ENCODE peak calls at places on chromosomes 16 and 17, in four cellular contexts. I is CD8-positive, alpha-beta memory T cell; U is iris pigment epithelial cell; G is stimulated activated CD8-positive, alpha-beta memory T cell treated with anti-CD3 and anti-CD28 coated beads, Interleukin-12 subunit alpha, Interleukin-12 subunit beta, amount 100 ng/mL, for 4 hours. C is an unnamed sample.

GRCh38 chr16:50427107-50427506 is 58.3 kb upstream of the BRD7 start:
- DNase-seq in I (no peak), U (no peak), G (no peak), C (no peak)

GRCh38 chr17:50267074-50267841 is 7.0 kb upstream of the TMEM92 start:
- DNase-seq in I (no peak), U (no peak), G (no peak), C (no peak)

GRCh38 chr17:62644487-62645173 is 17.2 kb downstream of the MRC2 start:
- DNase-seq in I (no peak), U (no peak), G (no peak), C (no peak)

GRCh38 chr17:4591529-4591928 is 7.2 kb downstream of the SMTNL2 start:
- DNase-seq in I (no peak), U (peak; percentile 48), G (no peak), C (no peak)

GRCh38 chr16:49875812-49876715 is 20.2 kb upstream of the ZNF423 start:
- DNase-seq in I (no peak), U (no peak), G (no peak), C (no peak)

GRCh38 chr17:18033442-18034099 is 5.4 kb downstream of the ATPAF2 start:
- DNase-seq in I (peak; percentile 63), U (peak; percentile 86), G (no peak), C (peak; percentile 74)

GRCh38 chr17:64938925-64939474 is 19.7 kb upstream of the LRRC37A3 start:
- DNase-seq in I (no peak), U (peak; percentile 44), G (peak; percentile 20), C (no peak)

GRCh38 chr16:81657731-81658130 is 121.4 kb upstream of the PLCG2 start:
- DNase-seq in I (no peak), U (no peak), G (no peak), C (no peak)

GRCh38 chr16:56855201-56855600 is 9.8 kb upstream of the SLC12A3 start:
- DNase-seq in I (no peak), U (no peak), G (no peak), C (no peak)

GRCh38 chr16:57555831-57556230 is 13.4 kb downstream of the ADGRG5 start:
- DNase-seq in I (no peak), U (no peak), G (no peak), C (no peak)

GRCh38 chr17:7703584-7704574 is 1.1 kb upstream of the EFNB3 start:
- DNase-seq in I (no peak), U (peak; percentile 63), G (no peak), C (peak; percentile 55)

GRCh38 chr17:81666092-81666341 is 388 bp downstream of the OXLD1 start:
- DNase-seq in I (no peak), U (peak; percentile 37), G (no peak), C (no peak)

GRCh38 chr17:82402865-82403264 is 15.3 kb upstream of the HEXD start:
- DNase-seq in I (no peak), U (no peak), G (no peak), C (no peak)

GRCh38 chr17:15019158-15019557 is 246.0 kb downstream of the PMP22 start:
- DNase-seq in I (no peak), U (no peak), G (no peak), C (no peak)

GRCh38 chr17:57589151-57590034 is 155.7 kb downstream of the CCDC182 start:
- DNase-seq in I (no peak), U (no peak), G (no peak), C (no peak)

GRCh38 chr17:44133918-44134476 is 7.7 kb upstream of the HROB start:
- DNase-seq in I (no peak), U (no peak), G (no peak), C (no peak)

GRCh38 chr17:64497565-64498035 is 746 bp upstream of the POLG2 start:
- DNase-seq in I (no peak), U (no peak), G (no peak), C (no peak)

GRCh38 chr16:54632322-54632721 is 298.3 kb upstream of the IRX5 start:
- DNase-seq in I (no peak), U (no peak), G (no peak), C (no peak)

GRCh38 chr16:66996324-66996982 is 8.1 kb downstream of the CES4A start:
- DNase-seq in I (no peak), U (peak; percentile 92), G (no peak), C (peak; percentile 67)

GRCh38 chr16:56891685-56892084 is 26.7 kb downstream of the SLC12A3 start:
- DNase-seq in I (no peak), U (no peak), G (no peak), C (no peak)

GRCh38 chr16:1430214-1430758 is 592 bp upstream of the PERCC1 start:
- DNase-seq in I (no peak), U (no peak), G (no peak), C (no peak)

GRCh38 chr17:30336369-30337171 is 2.7 kb upstream of the TMIGD1 start:
- DNase-seq in I (peak; percentile 67), U (peak; percentile 61), G (no peak), C (no peak)

GRCh38 chr17:73633736-73634135 is 10.5 kb downstream of the SDK2 start:
- DNase-seq in I (no peak), U (no peak), G (no peak), C (no peak)

GRCh38 chr16:12995721-12996372 is 94.4 kb downstream of the SHISA9 start:
- DNase-seq in I (no peak), U (no peak), G (no peak), C (no peak)

GRCh38 chr17:48611681-48612455 is 1.1 kb upstream of the HOXB7 start:
- DNase-seq in I (no peak), U (no peak), G (no peak), C (no peak)

GRCh38 chr17:57939797-57940196 is 15.4 kb downstream of the CUEDC1 start:
- DNase-seq in I (no peak), U (no peak), G (no peak), C (no peak)

GRCh38 chr17:69254187-69254586 is 25.6 kb upstream of the ABCA10 start:
- DNase-seq in I (no peak), U (peak; percentile 49), G (no peak), C (no peak)

GRCh38 chr16:85392756-85393673 is 220.1 kb upstream of the GSE1 start:
- DNase-seq in I (no peak), U (no peak), G (no peak), C (no peak)

C was measured in frontal cortex.